ENCODE peak calls at places on chromosomes 13 and 19, in ten cellular contexts. One of them, this sample, is unnamed.

GRCh38 chr13:19561585-19561984 is 253 bp upstream of the TPTE2 start:
- DNase-seq in EL: no peak
- DNase-seq in A172: no peak
- DNase-seq in CD4-positive, alpha-beta T cell: no peak
- DNase-seq in fibroblast of mammary gland: no peak
- DNase-seq in AG10803: no peak
- DNase-seq in T1000: no peak
- DNase-seq in iPS DF 6.9: no peak
- DNase-seq in stimulated activated CD4-positive, alpha-beta T cell treated with anti-CD3 and anti-CD28 coated beads, Interleukin-2, amount 100 ng/mL, for 24 hours: no peak
- DNase-seq in HEK293T: no peak
- DNase-seq in this sample: no peak

GRCh38 chr13:34671136-34671535 is 270.9 kb upstream of the NBEA start:
- DNase-seq in AG10803: peak; percentile 15
- DNase-seq in HEK293T: no peak
- DNase-seq in stimulated activated CD4-positive, alpha-beta T cell treated with anti-CD3 and anti-CD28 coated beads, Interleukin-2, amount 100 ng/mL, for 24 hours: no peak
- DNase-seq in EL: no peak
- DNase-seq in A172: no peak
- DNase-seq in iPS DF 6.9: no peak
- DNase-seq in T1000: no peak
- DNase-seq in fibroblast of mammary gland: no peak
- DNase-seq in CD4-positive, alpha-beta T cell: no peak
- DNase-seq in this sample: no peak

GRCh38 chr13:47816835-47817234 is 184.2 kb downstream of the SUCLA2 start:
- DNase-seq in CD4-positive, alpha-beta T cell: no peak
- DNase-seq in T1000: no peak
- DNase-seq in stimulated activated CD4-positive, alpha-beta T cell treated with anti-CD3 and anti-CD28 coated beads, Interleukin-2, amount 100 ng/mL, for 24 hours: no peak
- DNase-seq in iPS DF 6.9: no peak
- DNase-seq in A172: no peak
- DNase-seq in EL: no peak
- DNase-seq in fibroblast of mammary gland: no peak
- DNase-seq in HEK293T: no peak
- DNase-seq in AG10803: no peak
- DNase-seq in this sample: no peak

GRCh38 chr13:33696530-33696929 is 121.4 kb upstream of the RFC3 start:
- DNase-seq in AG10803: no peak
- DNase-seq in EL: no peak
- DNase-seq in fibroblast of mammary gland: no peak
- DNase-seq in CD4-positive, alpha-beta T cell: no peak
- DNase-seq in iPS DF 6.9: no peak
- DNase-seq in stimulated activated CD4-positive, alpha-beta T cell treated with anti-CD3 and anti-CD28 coated beads, Interleukin-2, amount 100 ng/mL, for 24 hours: no peak
- DNase-seq in T1000: no peak
- DNase-seq in A172: no peak
- DNase-seq in HEK293T: no peak
- DNase-seq in this sample: no peak

GRCh38 chr19:2661615-2662014 is 40.9 kb downstream of the GNG7 start:
- DNase-seq in stimulated activated CD4-positive, alpha-beta T cell treated with anti-CD3 and anti-CD28 coated beads, Interleukin-2, amount 100 ng/mL, for 24 hours: no peak
- DNase-seq in T1000: no peak
- DNase-seq in HEK293T: no peak
- DNase-seq in fibroblast of mammary gland: peak; percentile 39
- DNase-seq in iPS DF 6.9: no peak
- DNase-seq in A172: peak; percentile 49
- DNase-seq in AG10803: no peak
- DNase-seq in EL: no peak
- DNase-seq in CD4-positive, alpha-beta T cell: no peak
- DNase-seq in this sample: no peak

GRCh38 chr19:33473644-33474305 is 47.8 kb downstream of the PEPD start:
- DNase-seq in AG10803: peak; percentile 54
- DNase-seq in A172: peak; percentile 85
- DNase-seq in HEK293T: no peak
- DNase-seq in T1000: no peak
- DNase-seq in CD4-positive, alpha-beta T cell: no peak
- DNase-seq in iPS DF 6.9: no peak
- DNase-seq in fibroblast of mammary gland: peak; percentile 59
- DNase-seq in stimulated activated CD4-positive, alpha-beta T cell treated with anti-CD3 and anti-CD28 coated beads, Interleukin-2, amount 100 ng/mL, for 24 hours: peak; percentile 5
- DNase-seq in EL: peak; percentile 67
- DNase-seq in this sample: no peak

GRCh38 chr13:63609574-63609973 is 2193.9 kb upstream of the PCDH20 start:
- DNase-seq in fibroblast of mammary gland: no peak
- DNase-seq in EL: no peak
- DNase-seq in iPS DF 6.9: no peak
- DNase-seq in A172: no peak
- DNase-seq in HEK293T: no peak
- DNase-seq in AG10803: no peak
- DNase-seq in CD4-positive, alpha-beta T cell: no peak
- DNase-seq in stimulated activated CD4-positive, alpha-beta T cell treated with anti-CD3 and anti-CD28 coated beads, Interleukin-2, amount 100 ng/mL, for 24 hours: no peak
- DNase-seq in T1000: no peak
- DNase-seq in this sample: no peak

GRCh38 chr19:14048439-14049153 is 13.3 kb downstream of the PALM3 start:
- DNase-seq in iPS DF 6.9: no peak
- DNase-seq in HEK293T: peak; percentile 80
- DNase-seq in T1000: peak; percentile 44
- DNase-seq in EL: peak; percentile 44
- DNase-seq in stimulated activated CD4-positive, alpha-beta T cell treated with anti-CD3 and anti-CD28 coated beads, Interleukin-2, amount 100 ng/mL, for 24 hours: peak; percentile 85
- DNase-seq in fibroblast of mammary gland: peak; percentile 24
- DNase-seq in AG10803: no peak
- DNase-seq in CD4-positive, alpha-beta T cell: peak; percentile 73
- DNase-seq in A172: peak; percentile 35
- DNase-seq in this sample: peak; percentile 53

GRCh38 chr13:91406619-91407018 is 8.2 kb downstream of the GPC5 start:
- DNase-seq in HEK293T: peak; percentile 73
- DNase-seq in T1000: no peak
- DNase-seq in fibroblast of mammary gland: peak; percentile 54
- DNase-seq in stimulated activated CD4-positive, alpha-beta T cell treated with anti-CD3 and anti-CD28 coated beads, Interleukin-2, amount 100 ng/mL, for 24 hours: no peak
- DNase-seq in AG10803: peak; percentile 27
- DNase-seq in CD4-positive, alpha-beta T cell: no peak
- DNase-seq in iPS DF 6.9: peak; percentile 75
- DNase-seq in A172: peak; percentile 22
- DNase-seq in EL: peak; percentile 34
- DNase-seq in this sample: no peak

GRCh38 chr19:46992699-46993535 is 26.7 kb upstream of the NPAS1 start:
- DNase-seq in fibroblast of mammary gland: no peak
- DNase-seq in iPS DF 6.9: no peak
- DNase-seq in HEK293T: no peak
- DNase-seq in AG10803: no peak
- DNase-seq in EL: no peak
- DNase-seq in CD4-positive, alpha-beta T cell: no peak
- DNase-seq in stimulated activated CD4-positive, alpha-beta T cell treated with anti-CD3 and anti-CD28 coated beads, Interleukin-2, amount 100 ng/mL, for 24 hours: no peak
- DNase-seq in A172: no peak
- DNase-seq in T1000: no peak
- DNase-seq in this sample: no peak